ENCODE peak calls at places on chromosomes 13 and 19, in six cellular contexts. S, H, B, O, K and F are unnamed samples. For H3K4me1, the result is how much of the 10 kb centered on the place peaks cover.

GRCh38 chr19:55369651-55370304 is 485 bp downstream of the IL11 start:
- DNase-seq in S (no peak), H (no peak), B (no peak), O (peak), K (peak), F (no peak)

GRCh38 chr19:5028229-5028886 is 59.4 kb downstream of the KDM4B start:
- DNase-seq in S (no peak), H (no peak), B (no peak), O (peak), K (no peak), F (no peak)

GRCh38 chr13:79667771-79668170 is 186.8 kb downstream of the NDFIP2 start:
- DNase-seq in S (no peak), H (no peak), B (no peak), O (no peak), K (no peak), F (no peak)

GRCh38 chr13:95745752-95746151 is 68.8 kb downstream of the DNAJC3 start:
- DNase-seq in S (no peak), H (no peak), B (no peak), O (no peak), K (no peak), F (no peak)

GRCh38 chr13:51858433-51859247 is 3.1 kb upstream of the CCDC70 start:
- DNase-seq in S (no peak), H (no peak), B (no peak), O (no peak), K (peak), F (no peak)

GRCh38 chr19:47272448-47273312 is 2.0 kb upstream of the INAFM1 start:
- DNase-seq in S (peak), H (peak), B (peak), O (peak), K (no peak), F (no peak)

GRCh38 chr19:43724896-43725295 is 9.0 kb downstream of the IRGC start:
- DNase-seq in S (no peak), H (no peak), B (no peak), O (no peak), K (no peak), F (no peak)

GRCh38 chr19:3968556-3969434 is 2.1 kb downstream of the DAPK3 start:
- DNase-seq in S (no peak), H (peak), B (peak), O (peak), K (peak), F (peak)

GRCh38 chr13:26050568-26051230 is 1.1 kb downstream of the SHISA2 start:
- DNase-seq in S (no peak), H (peak), B (no peak), O (no peak), K (no peak), F (peak)

GRCh38 chr13:26246154-26246553 is 7.8 kb upstream of the CDK8 start:
- DNase-seq in S (no peak), H (no peak), B (no peak), O (peak), K (no peak), F (no peak)

GRCh38 chr13:95155504-95155903 is 145.7 kb downstream of the ABCC4 start:
- DNase-seq in S (no peak), H (no peak), B (no peak), O (no peak), K (no peak), F (no peak)

GRCh38 chr19:58274771-58275199 is 4.0 kb upstream of the ZNF8 start:
- DNase-seq in S (no peak), H (no peak), B (no peak), O (no peak), K (no peak), F (no peak)

GRCh38 chr13:42333613-42334328 is 61.8 kb downstream of the AKAP11 start:
- DNase-seq in S (no peak), H (peak), B (no peak), O (no peak), K (peak), F (no peak)

GRCh38 chr19:7196721-7197168 is 97.5 kb downstream of the INSR start:
- DNase-seq in S (peak), H (no peak), B (no peak), O (peak), K (no peak), F (no peak)

GRCh38 chr19:45862564-45863334 is at the start of gene SYMPK:
- DNase-seq in S (peak), H (peak), B (peak), O (peak), K (peak), F (peak)

GRCh38 chr19:19385900-19386339 is 19.6 kb upstream of the GATAD2A start:
- DNase-seq in S (peak), H (no peak), B (peak), O (no peak), K (no peak), F (peak)

GRCh38 chr13:110149036-110149435 is 157.9 kb downstream of the COL4A1 start:
- DNase-seq in S (no peak), H (no peak), B (no peak), O (no peak), K (no peak), F (no peak)

GRCh38 chr13:100751826-100752225 is 77.2 kb upstream of the TMTC4 start:
- DNase-seq in S (no peak), H (no peak), B (no peak), O (no peak), K (no peak), F (no peak)

GRCh38 chr13:68358218-68358817 is 1128.2 kb upstream of the PCDH9 start:
- DNase-seq in S (no peak), H (no peak), B (no peak), O (no peak), K (no peak), F (no peak)

GRCh38 chr19:39407644-39408391 is 1.2 kb downstream of the ZFP36 start:
- DNase-seq in S (peak), H (peak), B (peak), O (peak), K (no peak), F (peak)

GRCh38 chr19:14381689-14382474 is 638 bp downstream of the ADGRE5 start:
- DNase-seq in S (peak), H (no peak), B (peak), O (peak), K (no peak), F (peak)

GRCh38 chr19:6267552-6268381 is 12.0 kb downstream of the MLLT1 start:
- DNase-seq in S (no peak), H (no peak), B (no peak), O (no peak), K (no peak), F (no peak)

GRCh38 chr13:50393641-50394040 is 378.4 kb downstream of the KCNRG start:
- DNase-seq in S (no peak), H (no peak), B (no peak), O (no peak), K (no peak), F (no peak)

GRCh38 chr19:14979498-14980255 is at the start of gene SLC1A6:
- DNase-seq in S (no peak), H (no peak), B (no peak), O (no peak), K (no peak), F (no peak)

GRCh38 chr19:1408300-1409203 is 1.2 kb downstream of the DAZAP1 start:
- DNase-seq in S (peak), H (peak), B (no peak), O (peak), K (no peak), F (peak)

GRCh38 chr13:97028441-97029299 is 34.4 kb upstream of the OXGR1 start:
- DNase-seq in S (peak), H (peak), B (no peak), O (peak), K (peak), F (peak)

GRCh38 chr13:79389031-79389430 is 17.0 kb downstream of the RBM26 start:
- DNase-seq in S (no peak), H (no peak), B (no peak), O (no peak), K (no peak), F (no peak)

GRCh38 chr13:111181977-111182376 is 66.9 kb downstream of the ARHGEF7 start:
- DNase-seq in S (no peak), H (no peak), B (no peak), O (no peak), K (no peak), F (no peak)
- H3K4me1 ChIP-seq in S (under half), H (under half), B (under half), O (half or more), K (under half), F (under half)

GRCh38 chr13:31947105-31947504 is 84.5 kb upstream of the FRY start:
- DNase-seq in S (no peak), H (no peak), B (no peak), O (no peak), K (no peak), F (no peak)
- TF ChIP-seq CTCF in S (no peak), H (no peak), B (no peak), O (no peak), K (no peak), F (no peak)

GRCh38 chr19:42312370-42312769 is 739 bp upstream of the TMEM145 start:
- DNase-seq in S (no peak), H (no peak), B (no peak), O (no peak), K (no peak), F (no peak)
- H3K4me3 ChIP-seq in S (no peak), H (no peak), B (no peak), O (no peak), K (peak), F (no peak)

GRCh38 chr13:105135852-105136251 is 1399.6 kb downstream of the EFNB2 start:
- DNase-seq in S (no peak), H (no peak), B (no peak), O (no peak), K (no peak), F (no peak)
- H3K4me1 ChIP-seq in S (under half), H (under half), B (under half), O (under half), K (under half), F (under half)

DNA sequence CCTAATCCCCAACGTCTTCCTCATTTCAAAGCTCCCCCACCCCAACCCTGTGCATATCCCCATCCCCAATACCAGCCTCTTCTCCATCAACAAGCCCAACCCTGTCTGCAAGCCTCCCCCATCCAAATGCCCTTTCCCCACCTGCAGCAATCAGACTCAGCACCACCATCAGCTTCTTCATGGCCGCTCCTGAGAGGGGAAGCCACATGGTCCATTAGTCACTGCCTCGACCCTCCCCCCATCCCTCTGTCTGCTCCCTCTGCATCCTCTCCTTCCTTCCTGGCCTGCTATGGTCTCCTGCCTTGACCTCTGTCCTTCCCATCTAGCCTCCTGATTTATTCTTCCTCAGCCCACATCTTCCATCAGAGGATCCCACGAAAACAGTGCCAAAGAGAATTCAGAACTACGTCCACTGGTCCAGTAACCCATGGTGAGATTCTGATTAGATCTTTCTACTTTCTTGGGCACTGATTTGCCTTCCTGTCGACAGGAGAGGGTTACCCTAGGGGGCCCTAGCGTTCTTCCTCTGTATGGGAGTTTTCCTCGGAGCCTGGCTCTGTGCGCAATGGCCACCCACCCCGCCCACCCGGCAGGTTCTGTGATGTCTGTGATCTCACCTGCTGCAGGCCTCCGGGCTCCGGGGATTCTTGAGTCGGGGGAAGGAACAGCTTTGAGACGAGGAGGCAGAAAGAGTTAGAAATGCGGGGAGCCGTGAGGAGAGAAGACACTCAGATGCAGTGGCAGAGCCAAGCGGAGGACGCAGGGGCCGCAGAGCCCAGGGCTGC is 1.3 kb downstream of the KLK6 start:
- DNase-seq in S (no peak), H (no peak), B (no peak), O (no peak), K (no peak), F (no peak)
- TF ChIP-seq CTCF in S (no peak), H (no peak), B (no peak), O (no peak), K (no peak), F (no peak)

GRCh38 chr13:30837227-30838159 is 68.6 kb upstream of the MEDAG start:
- DNase-seq in S (no peak), H (no peak), B (no peak), O (no peak), K (no peak), F (no peak)
- H3K4me3 ChIP-seq in S (no peak), H (no peak), B (no peak), O (no peak), K (no peak), F (no peak)

GRCh38 chr13:27428160-27428559 is 3.7 kb downstream of the GTF3A start:
- DNase-seq in S (no peak), H (no peak), B (no peak), O (no peak), K (no peak), F (no peak)
- H3K4me1 ChIP-seq in S (under half), H (under half), B (under half), O (under half), K (under half), F (under half)

GRCh38 chr19:12792853-12793289 is 1.6 kb downstream of the JUNB start:
- DNase-seq in S (no peak), H (no peak), B (no peak), O (peak), K (no peak), F (no peak)

GRCh38 chr19:12790628-12791344 is 500 bp upstream of the JUNB start:
- DNase-seq in S (no peak), H (peak), B (no peak), O (no peak), K (no peak), F (no peak)

GRCh38 chr19:12792048-12792852 is 964 bp downstream of the JUNB start:
- DNase-seq in S (peak), H (peak), B (peak), O (peak), K (no peak), F (peak)

GRCh38 chr19:12789904-12790619 is 1.2 kb upstream of the JUNB start:
- DNase-seq in S (peak), H (peak), B (peak), O (peak), K (peak), F (peak)

DNA sequence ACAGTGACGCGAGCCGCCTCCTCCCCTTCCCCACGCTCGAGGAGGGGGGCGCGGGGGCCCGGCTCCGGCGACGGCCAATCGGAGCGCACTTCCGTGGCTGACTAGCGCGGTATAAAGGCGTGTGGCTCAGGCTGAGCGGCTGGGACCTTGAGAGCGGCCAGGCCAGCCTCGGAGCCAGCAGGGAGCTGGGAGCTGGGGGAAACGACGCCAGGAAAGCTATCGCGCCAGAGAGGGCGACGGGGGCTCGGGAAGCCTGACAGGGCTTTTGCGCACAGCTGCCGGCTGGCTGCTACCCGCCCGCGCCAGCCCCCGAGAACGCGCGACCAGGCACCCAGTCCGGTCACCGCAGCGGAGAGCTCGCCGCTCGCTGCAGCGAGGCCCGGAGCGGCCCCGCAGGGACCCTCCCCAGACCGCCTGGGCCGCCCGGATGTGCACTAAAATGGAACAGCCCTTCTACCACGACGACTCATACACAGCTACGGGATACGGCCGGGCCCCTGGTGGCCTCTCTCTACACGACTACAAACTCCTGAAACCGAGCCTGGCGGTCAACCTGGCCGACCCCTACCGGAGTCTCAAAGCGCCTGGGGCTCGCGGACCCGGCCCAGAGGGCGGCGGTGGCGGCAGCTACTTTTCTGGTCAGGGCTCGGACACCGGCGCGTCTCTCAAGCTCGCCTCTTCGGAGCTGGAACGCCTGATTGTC is at the start of gene JUNB:
- DNase-seq in S (peak), H (peak), B (peak), O (peak), K (peak), F (peak)
- TF ChIP-seq CTCF in S (no peak), H (no peak), B (no peak), O (peak), K (no peak), F (no peak)

DNA sequence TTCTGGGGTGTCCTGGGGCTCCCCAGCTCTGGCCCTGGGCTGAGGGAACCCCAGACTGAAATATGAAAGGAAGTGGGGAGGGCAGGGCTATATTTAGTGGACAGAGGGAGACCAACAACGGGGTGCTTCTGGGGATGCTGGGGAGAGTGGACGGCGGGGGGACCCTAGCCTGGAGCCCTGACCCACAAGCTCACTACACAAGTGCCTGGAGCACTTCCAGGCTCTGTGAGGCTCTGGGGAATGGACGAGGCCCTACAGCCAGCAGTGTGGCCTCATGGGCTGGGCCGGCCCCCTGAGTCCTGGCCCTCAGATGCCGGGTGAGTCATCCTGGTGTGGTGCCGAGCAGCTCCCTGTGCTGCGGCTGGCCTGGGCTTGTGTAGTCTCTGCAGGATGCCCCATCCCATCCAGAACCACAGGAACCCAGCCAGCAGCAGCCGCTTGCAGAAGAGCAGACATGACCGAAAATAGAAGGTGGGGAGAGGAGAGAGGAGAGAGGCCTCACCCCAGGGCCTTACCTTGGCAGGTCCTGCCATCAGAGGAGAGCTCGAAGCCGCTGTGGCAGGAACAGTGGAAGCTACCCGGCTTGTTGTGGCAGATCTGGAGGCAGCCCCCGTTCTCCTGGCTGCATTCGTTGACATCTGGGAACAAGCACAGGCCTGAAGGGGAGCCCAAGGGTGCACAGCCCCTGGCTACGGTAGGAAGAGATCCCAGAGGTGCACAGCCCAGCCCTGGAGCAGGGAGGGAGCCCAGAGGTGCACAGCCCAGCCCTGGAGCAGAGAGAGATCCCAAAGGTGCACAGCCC is 26.1 kb downstream of the GAS6 start:
- DNase-seq in S (peak), H (peak), B (peak), O (peak), K (peak), F (peak)
- H3K4me3 ChIP-seq in S (no peak), H (no peak), B (no peak), O (no peak), K (peak), F (no peak)